ENCODE peak calls at places on chromosomes 7 and 10, in ten cellular contexts. D is mesothelial cell of epicardium, T is nucleus accumbens, Q is Caco-2, G is stomach, F is GM06990, L is Right ventricle myocardium superior, P is memory B cell, X is GM10248, N is fibroblast of lung. A is an unnamed sample.

GRCh38 chr7:104174798-104175197 is 33.0 kb downstream of the ORC5 start:
- DNase-seq in D (no peak), T (no peak), Q (no peak), G (no peak), F (no peak), L (no peak), P (no peak), X (no peak), N (no peak), A (peak; percentile 87)

GRCh38 chr10:129771576-129772471 is 192.2 kb downstream of the EBF3 start:
- DNase-seq in D (no peak), T (no peak), Q (no peak), G (peak; percentile 24), F (no peak), L (no peak), P (no peak), X (no peak), N (no peak), A (no peak)

GRCh38 chr7:131948434-131949053 is 392.1 kb upstream of the PODXL start:
- DNase-seq in D (no peak), T (peak; percentile 14), Q (peak; percentile 14), G (no peak), F (no peak), L (peak; percentile 53), P (no peak), X (no peak), N (peak; percentile 9), A (no peak)

GRCh38 chr7:102874166-102874829 is 38.5 kb upstream of the LRRC17 start:
- DNase-seq in D (no peak), T (no peak), Q (no peak), G (no peak), F (peak; percentile 51), L (no peak), P (no peak), X (peak; percentile 52), N (peak; percentile 89), A (no peak)

GRCh38 chr10:78210976-78211375 is 177.3 kb downstream of the RPS24 start:
- DNase-seq in D (no peak), T (no peak), Q (no peak), G (no peak), F (no peak), L (no peak), P (no peak), X (no peak), N (no peak), A (no peak)

GRCh38 chr7:116327751-116328150 is 117.4 kb downstream of the TES start:
- DNase-seq in D (no peak), T (no peak), Q (no peak), G (no peak), F (no peak), L (no peak), P (no peak), X (no peak), N (peak; percentile 96), A (no peak)

GRCh38 chr10:62050941-62051433 is 149.5 kb downstream of the ARID5B start:
- DNase-seq in D (no peak), T (peak; percentile 48), Q (peak; percentile 57), G (peak; percentile 49), F (peak; percentile 65), L (peak; percentile 55), P (peak; percentile 39), X (peak; percentile 47), N (peak; percentile 93), A (peak; percentile 18)

GRCh38 chr7:139762886-139763285 is 14.9 kb downstream of the HIPK2 start:
- DNase-seq in D (no peak), T (no peak), Q (no peak), G (no peak), F (no peak), L (no peak), P (no peak), X (no peak), N (peak; percentile 86), A (no peak)

GRCh38 chr10:129546106-129546505 is 79.1 kb downstream of the MGMT start:
- DNase-seq in D (no peak), T (no peak), Q (no peak), G (no peak), F (no peak), L (no peak), P (no peak), X (no peak), N (no peak), A (no peak)

GRCh38 chr7:55104707-55105433 is 86.1 kb downstream of the EGFR start:
- DNase-seq in D (no peak), T (no peak), Q (no peak), G (no peak), F (no peak), L (no peak), P (no peak), X (no peak), N (peak; percentile 58), A (no peak)

GRCh38 chr10:104767745-104768144 is 126.7 kb downstream of the SORCS3 start:
- DNase-seq in D (no peak), T (no peak), Q (no peak), G (no peak), F (no peak), L (no peak), P (no peak), X (no peak), N (no peak), A (no peak)

A was measured in K562.